ENCODE peak calls at places on chromosomes 3 and 15, in five cellular contexts. One of them, this sample, is unnamed.

GRCh38 chr3:160677459-160677901 is 520 bp downstream of the ARL14 start:
- DNase-seq in osteoblast: no peak
- DNase-seq in PC-9: peak; percentile 66
- DNase-seq in IMR-90: peak; percentile 9
- DNase-seq in hepatocyte: no peak
- DNase-seq in this sample: peak; percentile 36

GRCh38 chr3:41364736-41365135 is 165.4 kb downstream of the CTNNB1 start:
- DNase-seq in osteoblast: no peak
- DNase-seq in PC-9: no peak
- DNase-seq in IMR-90: no peak
- DNase-seq in hepatocyte: no peak
- DNase-seq in this sample: no peak

GRCh38 chr15:93861956-93862741 is 369.2 kb upstream of the MCTP2 start:
- DNase-seq in osteoblast: no peak
- DNase-seq in PC-9: no peak
- DNase-seq in IMR-90: no peak
- DNase-seq in hepatocyte: peak; percentile 15
- DNase-seq in this sample: no peak

GRCh38 chr3:88057650-88058321 is 1.0 kb downstream of the CGGBP1 start:
- DNase-seq in osteoblast: peak; percentile 50
- DNase-seq in PC-9: no peak
- DNase-seq in IMR-90: peak; percentile 20
- DNase-seq in hepatocyte: peak; percentile 30
- DNase-seq in this sample: no peak

GRCh38 chr3:127417709-127418559 is 130.1 kb upstream of the PRR20G start:
- DNase-seq in osteoblast: no peak
- DNase-seq in PC-9: no peak
- DNase-seq in IMR-90: no peak
- DNase-seq in hepatocyte: no peak
- DNase-seq in this sample: no peak

GRCh38 chr3:126343675-126344074 is 13.5 kb downstream of the KLF15 start:
- DNase-seq in osteoblast: no peak
- DNase-seq in PC-9: no peak
- DNase-seq in IMR-90: no peak
- DNase-seq in hepatocyte: no peak
- DNase-seq in this sample: no peak

GRCh38 chr3:157438371-157438735 is 1.7 kb downstream of the PTX3 start:
- DNase-seq in osteoblast: no peak
- DNase-seq in PC-9: no peak
- DNase-seq in IMR-90: no peak
- DNase-seq in hepatocyte: no peak
- DNase-seq in this sample: peak; percentile 21

GRCh38 chr15:45668386-45668785 is 33.6 kb downstream of the SQOR start:
- DNase-seq in osteoblast: no peak
- DNase-seq in PC-9: no peak
- DNase-seq in IMR-90: no peak
- DNase-seq in hepatocyte: no peak
- DNase-seq in this sample: no peak

GRCh38 chr3:64327039-64327804 is 102.0 kb upstream of the PRICKLE2 start:
- DNase-seq in osteoblast: no peak
- DNase-seq in PC-9: no peak
- DNase-seq in IMR-90: no peak
- DNase-seq in hepatocyte: no peak
- DNase-seq in this sample: no peak

GRCh38 chr3:11495948-11496557 is 147.7 kb downstream of the VGLL4 start:
- DNase-seq in osteoblast: no peak
- DNase-seq in PC-9: no peak
- DNase-seq in IMR-90: no peak
- DNase-seq in hepatocyte: no peak
- DNase-seq in this sample: no peak

GRCh38 chr3:13013994-13014754 is 59.1 kb downstream of the IQSEC1 start:
- DNase-seq in osteoblast: peak; percentile 71
- DNase-seq in PC-9: no peak
- DNase-seq in IMR-90: no peak
- DNase-seq in hepatocyte: no peak
- DNase-seq in this sample: no peak

GRCh38 chr15:61275451-61275850 is 46.3 kb upstream of the RORA start:
- DNase-seq in osteoblast: no peak
- DNase-seq in PC-9: no peak
- DNase-seq in IMR-90: no peak
- DNase-seq in hepatocyte: no peak
- DNase-seq in this sample: no peak

GRCh38 chr15:40133544-40133943 is 24.9 kb upstream of the BMF start:
- DNase-seq in osteoblast: no peak
- DNase-seq in PC-9: no peak
- DNase-seq in IMR-90: no peak
- DNase-seq in hepatocyte: no peak
- DNase-seq in this sample: no peak

GRCh38 chr15:93417156-93418077 is 328.4 kb upstream of the RGMA start:
- DNase-seq in osteoblast: no peak
- DNase-seq in PC-9: no peak
- DNase-seq in IMR-90: no peak
- DNase-seq in hepatocyte: no peak
- DNase-seq in this sample: no peak

GRCh38 chr15:53434174-53434678 is 325.2 kb downstream of the WDR72 start:
- DNase-seq in osteoblast: no peak
- DNase-seq in PC-9: no peak
- DNase-seq in IMR-90: no peak
- DNase-seq in hepatocyte: no peak
- DNase-seq in this sample: no peak

GRCh38 chr15:70187331-70187730 is 89.6 kb upstream of the TLE3 start:
- DNase-seq in osteoblast: no peak
- DNase-seq in PC-9: no peak
- DNase-seq in IMR-90: no peak
- DNase-seq in hepatocyte: no peak
- DNase-seq in this sample: no peak

GRCh38 chr3:11434017-11434526 is 161.9 kb downstream of the ATG7 start:
- DNase-seq in osteoblast: peak; percentile 81
- DNase-seq in PC-9: no peak
- DNase-seq in IMR-90: peak; percentile 73
- DNase-seq in hepatocyte: peak; percentile 49
- DNase-seq in this sample: no peak

GRCh38 chr3:71310595-71311319 is 272.8 kb downstream of the FOXP1 start:
- DNase-seq in osteoblast: no peak
- DNase-seq in PC-9: no peak
- DNase-seq in IMR-90: peak; percentile 55
- DNase-seq in hepatocyte: no peak
- DNase-seq in this sample: no peak

GRCh38 chr3:150495563-150496168 is 50.6 kb downstream of the SERP1 start:
- DNase-seq in osteoblast: peak; percentile 39
- DNase-seq in PC-9: no peak
- DNase-seq in IMR-90: peak; percentile 60
- DNase-seq in hepatocyte: peak; percentile 58
- DNase-seq in this sample: peak; percentile 85

GRCh38 chr3:148742127-148742526 is 44.4 kb downstream of the AGTR1 start:
- DNase-seq in osteoblast: no peak
- DNase-seq in PC-9: no peak
- DNase-seq in IMR-90: no peak
- DNase-seq in hepatocyte: no peak
- DNase-seq in this sample: no peak

GRCh38 chr3:82496890-82497560 is 735.6 kb upstream of the GBE1 start:
- DNase-seq in osteoblast: no peak
- DNase-seq in PC-9: no peak
- DNase-seq in IMR-90: no peak
- DNase-seq in hepatocyte: peak; percentile 24
- DNase-seq in this sample: peak; percentile 58

GRCh38 chr3:157129782-157130137 is 30.2 kb downstream of the CCNL1 start:
- DNase-seq in osteoblast: peak; percentile 49
- DNase-seq in PC-9: peak; percentile 66
- DNase-seq in IMR-90: no peak
- DNase-seq in hepatocyte: no peak
- DNase-seq in this sample: peak; percentile 63

GRCh38 chr15:99265541-99266070 is 14.3 kb downstream of the LRRC28 start:
- DNase-seq in osteoblast: no peak
- DNase-seq in PC-9: no peak
- DNase-seq in IMR-90: no peak
- DNase-seq in hepatocyte: no peak
- DNase-seq in this sample: no peak

GRCh38 chr3:48565591-48566400 is 2.2 kb upstream of the UCN2 start:
- DNase-seq in osteoblast: peak; percentile 99
- DNase-seq in PC-9: no peak
- DNase-seq in IMR-90: peak; percentile 64
- DNase-seq in hepatocyte: no peak
- DNase-seq in this sample: peak; percentile 85

GRCh38 chr3:16604433-16604832 is 790 bp downstream of the DAZL start:
- DNase-seq in osteoblast: peak; percentile 65
- DNase-seq in PC-9: no peak
- DNase-seq in IMR-90: no peak
- DNase-seq in hepatocyte: no peak
- DNase-seq in this sample: no peak
- TF ChIP-seq CTCF in osteoblast: no peak
- TF ChIP-seq CTCF in PC-9: no peak
- TF ChIP-seq CTCF in IMR-90: no peak
- TF ChIP-seq CTCF in hepatocyte: no peak
- TF ChIP-seq CTCF in this sample: no peak

DNA sequence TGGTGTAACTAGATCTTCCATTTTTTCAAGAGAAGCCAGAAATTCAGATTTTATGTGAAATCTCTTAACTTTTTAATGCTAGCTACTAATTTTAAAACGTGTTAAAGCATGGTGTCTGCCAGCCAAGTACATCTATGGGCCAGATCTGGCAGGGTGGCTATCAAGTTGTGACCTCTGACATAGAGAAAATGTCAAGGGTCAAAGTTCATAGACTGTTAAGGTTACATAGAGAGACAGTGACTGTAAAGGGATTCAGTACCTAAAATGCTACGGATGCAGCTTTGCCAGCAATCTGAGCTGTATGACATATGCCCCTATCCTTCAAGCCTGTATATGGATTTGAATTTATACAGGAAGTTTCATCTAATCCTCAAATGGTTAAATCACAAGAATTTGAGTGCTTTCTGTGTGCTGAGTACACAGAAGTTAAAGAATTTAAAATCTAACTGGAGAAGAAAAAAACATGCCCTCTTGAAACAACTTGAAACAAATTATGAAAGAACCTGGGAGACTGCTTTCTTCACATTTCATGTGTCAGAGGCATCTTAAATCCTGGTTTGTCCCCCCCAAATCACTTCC is 989 bp upstream of the ARHGAP31 start:
- DNase-seq in osteoblast: no peak
- DNase-seq in PC-9: no peak
- DNase-seq in IMR-90: no peak
- DNase-seq in hepatocyte: no peak
- DNase-seq in this sample: no peak
- H3K4me3 ChIP-seq in osteoblast: peak overlapping the region; percentile 86
- H3K4me3 ChIP-seq in PC-9: peak overlapping the region; percentile 85
- H3K4me3 ChIP-seq in IMR-90: peak overlapping the region; percentile 94
- H3K4me3 ChIP-seq in hepatocyte: peak overlapping the region; percentile 91
- H3K4me3 ChIP-seq in this sample: peak overlapping the region; percentile 95

GRCh38 chr3:108863799-108864135 is 41.2 kb downstream of the TRAT1 start:
- DNase-seq in osteoblast: no peak
- DNase-seq in PC-9: no peak
- DNase-seq in IMR-90: no peak
- DNase-seq in hepatocyte: no peak
- DNase-seq in this sample: no peak
- H3K4me2 ChIP-seq in osteoblast: no peak overlapping the region
- H3K4me2 ChIP-seq in PC-9: peak overlapping the region; percentile 56
- H3K4me2 ChIP-seq in IMR-90: no peak overlapping the region
- H3K4me2 ChIP-seq in hepatocyte: no peak overlapping the region
- H3K4me2 ChIP-seq in this sample: peak overlapping the region; percentile 62

DNA sequence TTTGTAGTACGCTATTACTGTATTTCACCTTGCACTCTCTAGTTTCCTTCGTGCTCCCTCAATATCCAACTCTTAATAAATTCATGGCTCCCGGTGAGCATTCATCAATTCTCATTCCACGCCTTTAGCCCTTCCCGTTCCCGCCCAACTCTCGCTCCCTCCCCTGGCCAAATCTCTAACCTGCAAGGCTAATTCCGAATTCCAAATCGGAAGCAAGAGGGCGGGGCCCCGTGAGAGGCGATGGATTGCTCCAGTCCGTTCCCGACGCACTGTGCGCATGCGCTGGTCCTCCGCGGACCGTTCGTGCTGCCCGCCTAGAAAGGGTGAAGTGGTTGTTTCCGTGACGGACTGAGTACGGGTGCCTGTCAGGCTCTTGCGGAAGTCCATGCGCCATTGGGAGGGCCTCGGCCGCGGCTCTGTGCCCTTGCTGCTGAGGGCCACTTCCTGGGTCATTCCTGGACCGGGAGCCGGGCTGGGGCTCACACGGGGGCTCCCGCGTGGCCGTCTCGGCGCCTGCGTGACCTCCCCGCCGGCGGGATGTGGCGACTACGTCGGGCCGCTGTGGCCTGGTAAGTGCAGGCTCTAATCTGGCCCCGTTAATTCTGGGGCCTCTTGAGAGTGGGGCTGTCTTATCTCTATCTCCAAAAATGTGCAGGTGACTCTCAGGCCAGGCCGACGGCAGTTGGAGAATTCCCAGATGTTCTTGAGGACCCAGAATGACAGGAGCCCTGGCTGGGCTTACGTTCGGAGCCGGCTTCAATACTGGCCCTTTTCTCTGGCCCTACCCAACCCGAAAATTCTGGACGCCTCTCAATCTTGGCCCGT is at the start of gene OPA1:
- DNase-seq in osteoblast: peak; percentile 94
- DNase-seq in PC-9: peak; percentile 98
- DNase-seq in IMR-90: peak; percentile 99
- DNase-seq in hepatocyte: peak; percentile 99
- DNase-seq in this sample: peak; percentile 99
- TF ChIP-seq CTCF in osteoblast: peak; percentile 29
- TF ChIP-seq CTCF in PC-9: no peak
- TF ChIP-seq CTCF in IMR-90: peak; percentile 28
- TF ChIP-seq CTCF in hepatocyte: peak; percentile 37
- TF ChIP-seq CTCF in this sample: peak; percentile 37

DNA sequence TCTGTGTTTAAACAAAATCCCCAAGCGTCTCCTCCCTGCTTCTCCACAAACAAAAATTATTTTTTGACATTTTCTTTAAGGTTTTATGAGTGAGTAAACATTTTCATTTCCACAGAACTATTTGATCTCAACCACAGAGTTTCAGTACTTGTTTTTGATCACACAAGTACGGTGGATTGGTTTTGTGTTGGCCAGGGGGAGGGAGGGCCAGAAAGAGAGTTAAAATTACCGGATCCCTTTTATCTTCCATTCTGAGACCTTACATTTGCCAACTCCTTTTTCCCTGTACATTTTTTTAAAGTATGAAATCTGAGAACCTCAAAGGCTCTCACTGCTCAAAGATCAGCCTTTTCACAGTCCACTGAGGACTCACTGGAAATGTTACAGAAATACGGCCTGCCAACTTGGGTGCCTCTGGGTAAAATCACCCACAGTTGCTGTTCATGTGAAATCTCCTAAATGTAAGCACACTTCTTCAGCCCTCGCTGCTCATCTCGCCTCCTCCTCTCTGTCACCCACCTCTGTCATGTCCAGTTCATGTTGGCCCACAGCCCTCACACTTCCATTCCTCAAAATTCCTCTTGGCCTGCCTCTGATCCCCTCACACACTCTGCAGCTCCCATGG is 1.7 kb downstream of the HOMER2 start:
- DNase-seq in osteoblast: peak; percentile 72
- DNase-seq in PC-9: no peak
- DNase-seq in IMR-90: no peak
- DNase-seq in hepatocyte: no peak
- DNase-seq in this sample: peak; percentile 21
- H3K4me3 ChIP-seq in osteoblast: no peak overlapping the region
- H3K4me3 ChIP-seq in PC-9: no peak overlapping the region
- H3K4me3 ChIP-seq in IMR-90: no peak overlapping the region
- H3K4me3 ChIP-seq in hepatocyte: no peak overlapping the region
- H3K4me3 ChIP-seq in this sample: peak overlapping the region; percentile 86

This sample was measured in PC-3.